ENCODE peak calls at places on chromosomes 5 and 9, in seven cellular contexts. J is A549, A is fibroblast of the aortic adventitia, K is foreskin fibroblast, H is OCI-LY7, B is colonic mucosa, R is MM.1S. Y is an unnamed sample.

GRCh38 chr5:76485511-76485910 is 82.4 kb downstream of the IQGAP2 start:
- DNase-seq in H (no peak), J (no peak), A (no peak), K (no peak), B (no peak), R (no peak), Y (no peak)

GRCh38 chr9:36325081-36325828 is 67.0 kb upstream of the GNE start:
- DNase-seq in B (no peak), A (no peak), R (no peak), J (no peak), H (no peak), K (no peak), Y (no peak)

GRCh38 chr9:113600871-113601545 is 137.5 kb downstream of the RGS3 start:
- DNase-seq in B (no peak), J (no peak), R (no peak), H (no peak), K (no peak), A (no peak), Y (no peak)

GRCh38 chr9:3708751-3709150 is 182.9 kb upstream of the RFX3 start:
- DNase-seq in H (no peak), R (no peak), K (peak; percentile 63), J (no peak), B (no peak), A (peak; percentile 71), Y (no peak)

GRCh38 chr9:124257070-124257864 is 482 bp upstream of the NEK6 start:
- DNase-seq in A (no peak), J (no peak), K (no peak), H (peak; percentile 44), B (no peak), R (no peak), Y (peak; percentile 48)

GRCh38 chr5:123089971-123090640 is 1.1 kb downstream of the PRDM6 start:
- DNase-seq in H (no peak), K (peak; percentile 61), B (no peak), J (peak; percentile 16), A (peak; percentile 25), R (no peak), Y (no peak)

GRCh38 chr5:153565822-153566221 is 75.4 kb downstream of the GRIA1 start:
- DNase-seq in R (no peak), K (peak; percentile 93), A (peak; percentile 69), J (no peak), H (no peak), B (no peak), Y (no peak)

GRCh38 chr5:150135557-150135956 is 20.1 kb downstream of the PDGFRB start:
- DNase-seq in R (no peak), A (no peak), J (no peak), B (no peak), H (no peak), K (no peak), Y (no peak)

GRCh38 chr9:106575903-106576755 is 286.8 kb upstream of the ZNF462 start:
- DNase-seq in R (no peak), H (no peak), J (no peak), A (no peak), B (no peak), K (no peak), Y (no peak)

GRCh38 chr5:1975898-1976765 is 93.4 kb upstream of the IRX4 start:
- DNase-seq in R (no peak), J (no peak), A (peak; percentile 38), K (peak; percentile 42), B (no peak), H (no peak), Y (no peak)

GRCh38 chr5:8685704-8686103 is 816.8 kb downstream of the MTRR start:
- DNase-seq in H (no peak), K (no peak), A (peak; percentile 4), J (no peak), R (no peak), B (no peak), Y (no peak)

GRCh38 chr9:131654857-131655577 is 84.9 kb downstream of the RAPGEF1 start:
- DNase-seq in R (peak; percentile 95), K (no peak), J (no peak), H (peak; percentile 93), A (no peak), B (peak; percentile 84), Y (no peak)

GRCh38 chr5:22835630-22836029 is 17.5 kb downstream of the CDH12 start:
- DNase-seq in J (no peak), K (no peak), H (no peak), A (no peak), R (no peak), B (no peak), Y (no peak)

GRCh38 chr5:62582198-62582597 is 3.6 kb downstream of the LRRC70 start:
- DNase-seq in H (no peak), R (no peak), B (no peak), J (no peak), K (peak; percentile 18), A (no peak), Y (no peak)

GRCh38 chr5:142652563-142652962 is 33.3 kb downstream of the FGF1 start:
- DNase-seq in J (no peak), A (no peak), K (no peak), R (no peak), B (no peak), H (no peak), Y (no peak)

GRCh38 chr5:176596689-176597416 is 13.1 kb downstream of the GPRIN1 start:
- DNase-seq in B (peak; percentile 54), R (no peak), A (no peak), H (peak; percentile 13), K (peak; percentile 68), J (no peak), Y (peak; percentile 74)

GRCh38 chr9:6739218-6739617 is 18.6 kb upstream of the KDM4C start:
- DNase-seq in J (peak; percentile 26), R (peak; percentile 55), H (peak; percentile 31), B (no peak), A (peak; percentile 27), K (peak; percentile 41), Y (no peak)

GRCh38 chr5:37045703-37046102 is 169.1 kb downstream of the NIPBL start:
- DNase-seq in R (no peak), B (no peak), A (no peak), J (no peak), H (no peak), K (no peak), Y (no peak)

GRCh38 chr5:122972877-122973276 is 63.6 kb downstream of the PPIC start:
- DNase-seq in R (no peak), H (no peak), B (no peak), K (peak; percentile 67), A (peak; percentile 20), J (no peak), Y (no peak)

GRCh38 chr5:9838906-9839305 is 208.8 kb upstream of the TAS2R1 start:
- DNase-seq in K (no peak), R (no peak), J (no peak), H (no peak), A (no peak), B (no peak), Y (no peak)

GRCh38 chr5:112146323-112146848 is 272.7 kb downstream of the EPB41L4A start:
- DNase-seq in B (no peak), H (no peak), K (peak; percentile 87), J (no peak), R (no peak), A (peak; percentile 93), Y (peak; percentile 24)

GRCh38 chr9:35538361-35539234 is 48.7 kb downstream of the RUSC2 start:
- DNase-seq in H (no peak), J (no peak), B (peak; percentile 40), K (peak; percentile 93), A (peak; percentile 90), R (no peak), Y (no peak)

GRCh38 chr5:96714951-96715451 is 52.8 kb downstream of the CAST start:
- DNase-seq in B (peak; percentile 81), K (peak; percentile 88), H (peak; percentile 7), R (no peak), A (peak; percentile 89), J (peak; percentile 85), Y (no peak)

GRCh38 chr5:69049796-69050195 is 44.0 kb upstream of the SLC30A5 start:
- DNase-seq in J (no peak), A (no peak), K (no peak), B (no peak), R (no peak), H (no peak), Y (no peak)

GRCh38 chr9:129802833-129803678 is at the start of gene TOR1B:
- DNase-seq in K (peak; percentile 97), R (peak; percentile 92), A (peak; percentile 91), B (peak; percentile 98), J (peak; percentile 96), H (peak; percentile 95), Y (peak; percentile 94)
- TF ChIP-seq CTCF in K (no peak), R (no peak), A (no peak), B (no peak), J (no peak), H (no peak), Y (no peak)

DNA sequence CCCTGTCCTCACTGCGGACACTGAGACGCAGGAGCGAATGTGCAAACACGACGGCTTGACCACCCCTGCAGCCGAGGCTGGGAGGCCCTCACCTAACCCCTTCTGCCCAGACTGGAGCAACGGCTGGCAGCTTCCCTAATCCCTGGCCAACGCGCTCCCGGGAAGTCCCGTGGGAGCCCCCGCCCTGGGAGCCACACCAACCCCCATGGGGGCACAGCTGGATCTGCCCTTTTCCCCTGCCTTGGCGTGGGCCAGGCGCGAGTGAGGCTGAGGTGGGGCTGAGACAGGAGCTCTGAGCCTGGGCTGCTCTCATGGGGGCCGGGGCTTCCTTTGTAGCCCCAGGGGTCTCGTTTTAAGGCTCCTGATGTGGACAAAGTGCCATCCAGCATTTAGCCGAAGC is 4.6 kb upstream of the DNLZ start:
- DNase-seq in B (no peak), H (no peak), R (no peak), J (no peak), K (no peak), A (no peak), Y (no peak)
- TF ChIP-seq CTCF in B (no peak), H (no peak), R (no peak), J (no peak), K (no peak), A (no peak), Y (no peak)

GRCh38 chr9:111975709-111976108 is 79.1 kb downstream of the UGCG start:
- DNase-seq in J (peak; percentile 59), H (peak; percentile 51), K (peak; percentile 43), R (peak; percentile 37), B (peak; percentile 63), A (no peak), Y (no peak)
- TF ChIP-seq CTCF in J (peak; percentile 18), H (peak; percentile 68), K (no peak), R (peak; percentile 36), B (no peak), A (no peak), Y (peak; percentile 39)

DNA sequence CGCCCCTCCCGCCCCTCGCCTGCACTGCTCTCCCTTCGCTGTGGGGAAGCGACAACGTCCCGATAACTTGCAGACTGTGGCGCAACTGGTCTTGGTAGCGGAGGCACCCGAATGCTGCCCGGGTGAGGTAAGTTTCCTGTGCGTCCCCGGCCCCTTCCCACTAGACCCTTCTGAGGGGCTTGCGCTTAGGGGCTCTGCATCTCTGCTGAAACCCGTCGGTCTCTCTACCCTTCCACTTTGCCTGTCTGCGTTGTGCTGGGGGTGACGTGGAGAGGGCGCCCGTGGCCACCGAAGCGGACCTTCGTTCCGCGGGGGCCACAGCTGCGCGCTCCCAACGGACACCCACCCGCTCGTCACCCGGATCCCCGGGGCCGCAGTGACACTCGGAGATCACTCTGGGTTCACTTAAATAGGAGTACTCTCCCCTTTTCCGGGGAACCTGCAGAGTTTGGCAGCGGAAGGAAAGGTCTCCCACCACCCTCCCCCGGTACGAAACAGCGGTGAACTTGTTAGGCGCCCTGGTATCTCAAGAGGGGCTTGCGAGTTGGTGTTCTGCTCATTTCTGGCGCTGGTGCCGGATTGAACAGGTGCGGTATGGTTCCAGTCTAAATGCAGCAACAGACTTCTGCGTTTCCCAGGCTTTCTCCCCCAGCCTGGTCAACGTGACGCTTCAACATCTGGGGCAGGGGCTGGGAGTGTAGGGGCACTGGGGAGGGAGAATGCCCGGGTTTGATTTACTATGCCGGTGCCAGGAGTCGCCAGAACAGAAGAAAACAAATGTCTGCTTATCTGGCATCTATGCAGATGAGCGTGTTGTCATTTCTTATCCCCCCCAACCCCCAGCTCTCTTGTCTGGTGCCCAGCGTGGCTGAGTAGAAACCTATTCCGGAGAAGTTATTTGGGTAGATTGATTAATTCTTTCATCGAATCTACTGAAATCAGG is 867 bp downstream of the PIP5K1B start:
- DNase-seq in H (no peak), K (no peak), R (no peak), J (no peak), B (peak; percentile 59), A (no peak), Y (peak; percentile 48)
- TF ChIP-seq CTCF in H (peak; percentile 42), K (no peak), R (peak; percentile 23), J (no peak), B (no peak), A (no peak), Y (peak; percentile 27)

Y was measured in GM10248.